ENCODE peak calls at places on chromosomes 5 and 9, in six cellular contexts. One of them, this sample, is unnamed.

GRCh38 chr9:12774861-12775367 is at the start of gene LURAP1L:
- DNase-seq in astrocyte of the spinal cord: peak
- DNase-seq in lung: peak
- DNase-seq in natural killer cell: no peak
- DNase-seq in uterus: peak
- DNase-seq in fibroblast of lung: peak
- DNase-seq in this sample: peak

GRCh38 chr9:5499157-5499556 is 11.2 kb upstream of the PDCD1LG2 start:
- DNase-seq in astrocyte of the spinal cord: no peak
- DNase-seq in fibroblast of lung: peak
- DNase-seq in lung: no peak
- DNase-seq in uterus: no peak
- DNase-seq in natural killer cell: no peak
- DNase-seq in this sample: no peak

GRCh38 chr5:132225165-132226032 is 2.3 kb downstream of the P4HA2 start:
- DNase-seq in astrocyte of the spinal cord: peak
- DNase-seq in uterus: peak
- DNase-seq in lung: peak
- DNase-seq in fibroblast of lung: peak
- DNase-seq in natural killer cell: no peak
- DNase-seq in this sample: peak

GRCh38 chr5:172395483-172395882 is 58.8 kb downstream of the SH3PXD2B start:
- DNase-seq in lung: no peak
- DNase-seq in uterus: no peak
- DNase-seq in natural killer cell: no peak
- DNase-seq in fibroblast of lung: no peak
- DNase-seq in astrocyte of the spinal cord: no peak
- DNase-seq in this sample: no peak

GRCh38 chr5:54707841-54708240 is 190.3 kb downstream of the SNX18 start:
- DNase-seq in natural killer cell: no peak
- DNase-seq in fibroblast of lung: no peak
- DNase-seq in lung: no peak
- DNase-seq in astrocyte of the spinal cord: no peak
- DNase-seq in uterus: no peak
- DNase-seq in this sample: no peak

GRCh38 chr9:129656795-129657390 is 8.6 kb upstream of the PRRX2 start:
- DNase-seq in astrocyte of the spinal cord: peak
- DNase-seq in uterus: no peak
- DNase-seq in lung: no peak
- DNase-seq in fibroblast of lung: peak
- DNase-seq in natural killer cell: no peak
- DNase-seq in this sample: no peak

GRCh38 chr9:91186311-91187101 is 175.2 kb downstream of the AUH start:
- DNase-seq in lung: peak
- DNase-seq in astrocyte of the spinal cord: peak
- DNase-seq in natural killer cell: no peak
- DNase-seq in fibroblast of lung: peak
- DNase-seq in uterus: no peak
- DNase-seq in this sample: no peak

GRCh38 chr9:95511952-95512750 is 4.6 kb downstream of the PTCH1 start:
- DNase-seq in astrocyte of the spinal cord: peak
- DNase-seq in natural killer cell: no peak
- DNase-seq in lung: no peak
- DNase-seq in fibroblast of lung: peak
- DNase-seq in uterus: no peak
- DNase-seq in this sample: no peak

GRCh38 chr9:34647651-34648050 is 1.2 kb downstream of the GALT start:
- DNase-seq in astrocyte of the spinal cord: no peak
- DNase-seq in natural killer cell: no peak
- DNase-seq in fibroblast of lung: no peak
- DNase-seq in lung: no peak
- DNase-seq in uterus: no peak
- DNase-seq in this sample: no peak

GRCh38 chr5:95794070-95794516 is 28.4 kb downstream of the GLRX start:
- DNase-seq in uterus: no peak
- DNase-seq in fibroblast of lung: no peak
- DNase-seq in astrocyte of the spinal cord: no peak
- DNase-seq in lung: no peak
- DNase-seq in natural killer cell: no peak
- DNase-seq in this sample: no peak

GRCh38 chr9:85900504-85901201 is 40.3 kb upstream of the NAA35 start:
- DNase-seq in uterus: no peak
- DNase-seq in astrocyte of the spinal cord: peak
- DNase-seq in natural killer cell: peak
- DNase-seq in fibroblast of lung: peak
- DNase-seq in lung: no peak
- DNase-seq in this sample: peak

GRCh38 chr5:56585973-56586740 is 229.2 kb upstream of the MAP3K1 start:
- DNase-seq in fibroblast of lung: peak
- DNase-seq in uterus: peak
- DNase-seq in lung: peak
- DNase-seq in natural killer cell: no peak
- DNase-seq in astrocyte of the spinal cord: no peak
- DNase-seq in this sample: no peak

GRCh38 chr5:94461131-94461530 is 157.3 kb downstream of the KIAA0825 start:
- DNase-seq in fibroblast of lung: no peak
- DNase-seq in astrocyte of the spinal cord: no peak
- DNase-seq in lung: no peak
- DNase-seq in uterus: no peak
- DNase-seq in natural killer cell: no peak
- DNase-seq in this sample: no peak

GRCh38 chr5:74864823-74865222 is 1.4 kb downstream of the FAM169A start:
- DNase-seq in natural killer cell: no peak
- DNase-seq in astrocyte of the spinal cord: no peak
- DNase-seq in uterus: no peak
- DNase-seq in lung: no peak
- DNase-seq in fibroblast of lung: no peak
- DNase-seq in this sample: no peak

GRCh38 chr9:121196389-121196788 is 5.3 kb downstream of the RAB14 start:
- DNase-seq in uterus: no peak
- DNase-seq in fibroblast of lung: no peak
- DNase-seq in natural killer cell: no peak
- DNase-seq in lung: no peak
- DNase-seq in astrocyte of the spinal cord: no peak
- DNase-seq in this sample: no peak

GRCh38 chr9:127167560-127168326 is 45.3 kb upstream of the ANGPTL2 start:
- DNase-seq in uterus: no peak
- DNase-seq in natural killer cell: no peak
- DNase-seq in fibroblast of lung: no peak
- DNase-seq in lung: no peak
- DNase-seq in astrocyte of the spinal cord: no peak
- DNase-seq in this sample: no peak

GRCh38 chr5:28301676-28302075 is 1263.3 kb upstream of the CDH9 start:
- DNase-seq in natural killer cell: no peak
- DNase-seq in uterus: no peak
- DNase-seq in astrocyte of the spinal cord: peak
- DNase-seq in lung: no peak
- DNase-seq in fibroblast of lung: peak
- DNase-seq in this sample: no peak

GRCh38 chr9:95004452-95005275 is 278.2 kb downstream of the AOPEP start:
- DNase-seq in fibroblast of lung: peak
- DNase-seq in astrocyte of the spinal cord: no peak
- DNase-seq in lung: no peak
- DNase-seq in natural killer cell: peak
- DNase-seq in uterus: peak
- DNase-seq in this sample: no peak

GRCh38 chr5:5799826-5800225 is 377.3 kb downstream of the ICE1 start:
- DNase-seq in lung: no peak
- DNase-seq in astrocyte of the spinal cord: no peak
- DNase-seq in fibroblast of lung: no peak
- DNase-seq in uterus: no peak
- DNase-seq in natural killer cell: no peak
- DNase-seq in this sample: no peak

GRCh38 chr5:143606043-143606752 is 202.7 kb upstream of the NR3C1 start:
- DNase-seq in uterus: no peak
- DNase-seq in fibroblast of lung: no peak
- DNase-seq in lung: no peak
- DNase-seq in natural killer cell: no peak
- DNase-seq in astrocyte of the spinal cord: peak
- DNase-seq in this sample: no peak

GRCh38 chr5:66518753-66519152 is 77.4 kb upstream of the MAST4 start:
- DNase-seq in uterus: no peak
- DNase-seq in astrocyte of the spinal cord: peak
- DNase-seq in lung: no peak
- DNase-seq in fibroblast of lung: no peak
- DNase-seq in natural killer cell: no peak
- DNase-seq in this sample: no peak

GRCh38 chr5:103041071-103041676 is 78.8 kb downstream of the GIN1 start:
- DNase-seq in astrocyte of the spinal cord: peak
- DNase-seq in fibroblast of lung: peak
- DNase-seq in lung: no peak
- DNase-seq in natural killer cell: no peak
- DNase-seq in uterus: no peak
- DNase-seq in this sample: peak

GRCh38 chr9:98369066-98369425 is 113.6 kb upstream of the TBC1D2 start:
- DNase-seq in natural killer cell: no peak
- DNase-seq in astrocyte of the spinal cord: no peak
- DNase-seq in uterus: no peak
- DNase-seq in fibroblast of lung: no peak
- DNase-seq in lung: no peak
- DNase-seq in this sample: no peak

GRCh38 chr5:36492998-36493655 is 113.3 kb upstream of the SLC1A3 start:
- DNase-seq in uterus: no peak
- DNase-seq in natural killer cell: no peak
- DNase-seq in astrocyte of the spinal cord: peak
- DNase-seq in lung: no peak
- DNase-seq in fibroblast of lung: peak
- DNase-seq in this sample: no peak

GRCh38 chr9:132878695-132879064 is at the start of gene SPACA9:
- DNase-seq in lung: peak
- DNase-seq in uterus: peak
- DNase-seq in astrocyte of the spinal cord: peak
- DNase-seq in natural killer cell: no peak
- DNase-seq in fibroblast of lung: peak
- DNase-seq in this sample: no peak

GRCh38 chr5:178465228-178465860 is 124.8 kb downstream of the COL23A1 start:
- DNase-seq in lung: no peak
- DNase-seq in uterus: no peak
- DNase-seq in astrocyte of the spinal cord: no peak
- DNase-seq in fibroblast of lung: no peak
- DNase-seq in natural killer cell: no peak
- DNase-seq in this sample: no peak

GRCh38 chr5:76145945-76146344 is 62.8 kb downstream of the SV2C start:
- DNase-seq in uterus: no peak
- DNase-seq in fibroblast of lung: no peak
- DNase-seq in natural killer cell: no peak
- DNase-seq in astrocyte of the spinal cord: no peak
- DNase-seq in lung: no peak
- DNase-seq in this sample: no peak

GRCh38 chr9:96655198-96655851 is at the start of gene PRXL2C:
- DNase-seq in lung: peak
- DNase-seq in uterus: peak
- DNase-seq in astrocyte of the spinal cord: peak
- DNase-seq in fibroblast of lung: peak
- DNase-seq in natural killer cell: peak
- DNase-seq in this sample: peak

GRCh38 chr5:65913519-65913918 is 12.9 kb upstream of the ERBIN start:
- DNase-seq in fibroblast of lung: peak
- DNase-seq in astrocyte of the spinal cord: peak
- DNase-seq in lung: no peak
- DNase-seq in uterus: no peak
- DNase-seq in natural killer cell: no peak
- DNase-seq in this sample: no peak

GRCh38 chr9:121359358-121360294 is 10.4 kb downstream of the STOM start:
- DNase-seq in natural killer cell: no peak
- DNase-seq in lung: no peak
- DNase-seq in uterus: no peak
- DNase-seq in astrocyte of the spinal cord: peak
- DNase-seq in fibroblast of lung: no peak
- DNase-seq in this sample: no peak

DNA sequence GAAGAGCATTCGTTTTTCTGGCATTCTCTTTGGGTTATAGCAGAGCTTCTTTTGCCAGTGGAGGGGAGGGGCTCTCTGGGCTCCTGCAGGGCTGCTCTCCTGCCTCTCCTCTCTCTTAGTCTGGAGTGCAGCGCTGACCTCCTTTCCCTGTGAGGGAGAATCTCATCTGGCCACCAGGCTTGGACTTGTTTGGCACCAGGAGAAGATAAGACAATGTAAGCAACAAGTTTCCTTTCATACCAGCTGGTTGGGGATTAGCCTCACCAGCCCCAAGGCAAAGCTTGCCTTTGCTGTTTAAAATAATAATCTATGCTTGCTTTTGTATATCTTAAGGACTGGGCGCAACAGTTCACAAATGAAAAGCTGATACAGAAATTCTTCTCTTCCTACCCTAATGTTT is 196.4 kb downstream of the TLE4 start:
- DNase-seq in natural killer cell: no peak
- DNase-seq in fibroblast of lung: peak
- DNase-seq in uterus: no peak
- DNase-seq in astrocyte of the spinal cord: peak
- DNase-seq in lung: no peak
- DNase-seq in this sample: peak
- TF ChIP-seq CTCF in natural killer cell: no peak
- TF ChIP-seq CTCF in fibroblast of lung: no peak
- TF ChIP-seq CTCF in uterus: no peak
- TF ChIP-seq CTCF in astrocyte of the spinal cord: no peak
- TF ChIP-seq CTCF in lung: no peak
- TF ChIP-seq CTCF in this sample: no peak

DNA sequence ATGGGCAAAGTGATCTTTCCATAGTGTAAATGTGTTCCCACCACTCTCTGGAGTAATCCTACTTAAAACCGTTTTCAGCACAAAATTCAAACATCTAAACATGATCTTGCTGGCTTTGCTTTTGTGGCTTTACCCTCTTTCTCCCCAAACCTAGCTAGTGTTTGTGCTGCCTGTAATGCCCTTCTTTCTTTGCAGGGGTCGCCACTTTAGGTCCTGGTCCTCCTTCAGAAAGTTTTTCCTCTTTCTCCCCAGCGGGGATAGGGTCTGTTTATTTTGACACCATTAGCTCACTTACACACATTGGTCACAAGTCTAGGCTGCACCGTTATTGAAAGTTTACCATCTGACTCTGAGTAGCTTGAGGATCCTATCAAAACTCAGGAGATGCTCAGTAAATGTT is 736 bp upstream of the HSD17B4 start:
- DNase-seq in natural killer cell: no peak
- DNase-seq in uterus: no peak
- DNase-seq in fibroblast of lung: no peak
- DNase-seq in astrocyte of the spinal cord: no peak
- DNase-seq in lung: no peak
- DNase-seq in this sample: no peak
- TF ChIP-seq CTCF in natural killer cell: no peak
- TF ChIP-seq CTCF in uterus: no peak
- TF ChIP-seq CTCF in fibroblast of lung: no peak
- TF ChIP-seq CTCF in astrocyte of the spinal cord: no peak
- TF ChIP-seq CTCF in lung: no peak
- TF ChIP-seq CTCF in this sample: no peak

GRCh38 chr9:101486693-101487442 is 46.8 kb upstream of the RNF20 start:
- DNase-seq in astrocyte of the spinal cord: peak
- DNase-seq in lung: peak
- DNase-seq in fibroblast of lung: peak
- DNase-seq in natural killer cell: no peak
- DNase-seq in uterus: peak
- DNase-seq in this sample: no peak
- TF ChIP-seq CTCF in astrocyte of the spinal cord: peak
- TF ChIP-seq CTCF in lung: no peak
- TF ChIP-seq CTCF in fibroblast of lung: no peak
- TF ChIP-seq CTCF in natural killer cell: no peak
- TF ChIP-seq CTCF in uterus: no peak
- TF ChIP-seq CTCF in this sample: peak

GRCh38 chr5:150163547-150164059 is 3.0 kb upstream of the CDX1 start:
- DNase-seq in uterus: peak
- DNase-seq in lung: no peak
- DNase-seq in fibroblast of lung: no peak
- DNase-seq in astrocyte of the spinal cord: no peak
- DNase-seq in natural killer cell: no peak
- DNase-seq in this sample: no peak
- TF ChIP-seq CTCF in uterus: no peak
- TF ChIP-seq CTCF in lung: no peak
- TF ChIP-seq CTCF in fibroblast of lung: peak
- TF ChIP-seq CTCF in astrocyte of the spinal cord: peak
- TF ChIP-seq CTCF in natural killer cell: no peak
- TF ChIP-seq CTCF in this sample: peak

This sample was measured in AG09319.